ENCODE peak calls at places on chromosomes 7 and 10, in five cellular contexts. One of them, this sample, is unnamed.

GRCh38 chr10:77104459-77104980 is 533.1 kb downstream of the KCNMA1 start:
- DNase-seq in left ventricle myocardium inferior: peak; percentile 57
- DNase-seq in iris pigment epithelial cell: peak; percentile 68
- DNase-seq in NCI-H460: no peak
- DNase-seq in non-pigmented ciliary epithelial cell: peak; percentile 26
- DNase-seq in this sample: no peak

GRCh38 chr7:96599288-96599936 is 110.2 kb downstream of the SEM1 start:
- DNase-seq in NCI-H460: no peak
- DNase-seq in left ventricle myocardium inferior: no peak
- DNase-seq in iris pigment epithelial cell: no peak
- DNase-seq in non-pigmented ciliary epithelial cell: no peak
- DNase-seq in this sample: no peak

GRCh38 chr10:75547391-75548298 is 116.2 kb downstream of the LRMDA start:
- DNase-seq in iris pigment epithelial cell: peak; percentile 73
- DNase-seq in non-pigmented ciliary epithelial cell: peak; percentile 83
- DNase-seq in NCI-H460: no peak
- DNase-seq in left ventricle myocardium inferior: no peak
- DNase-seq in this sample: no peak

GRCh38 chr7:32347244-32347828 is 142.8 kb downstream of the LSM5 start:
- DNase-seq in left ventricle myocardium inferior: no peak
- DNase-seq in iris pigment epithelial cell: peak; percentile 10
- DNase-seq in non-pigmented ciliary epithelial cell: no peak
- DNase-seq in NCI-H460: peak; percentile 8
- DNase-seq in this sample: no peak

GRCh38 chr7:47474937-47475879 is 106.7 kb downstream of the TNS3 start:
- DNase-seq in left ventricle myocardium inferior: peak; percentile 84
- DNase-seq in NCI-H460: peak; percentile 85
- DNase-seq in iris pigment epithelial cell: peak; percentile 98
- DNase-seq in non-pigmented ciliary epithelial cell: peak; percentile 88
- DNase-seq in this sample: peak; percentile 61

GRCh38 chr7:92598310-92598981 is 8.3 kb upstream of the FAM133B start:
- DNase-seq in iris pigment epithelial cell: no peak
- DNase-seq in NCI-H460: no peak
- DNase-seq in left ventricle myocardium inferior: no peak
- DNase-seq in non-pigmented ciliary epithelial cell: no peak
- DNase-seq in this sample: no peak

GRCh38 chr7:15524077-15524476 is 37.7 kb downstream of the AGMO start:
- DNase-seq in left ventricle myocardium inferior: no peak
- DNase-seq in iris pigment epithelial cell: no peak
- DNase-seq in non-pigmented ciliary epithelial cell: no peak
- DNase-seq in NCI-H460: no peak
- DNase-seq in this sample: no peak

GRCh38 chr7:113774182-113774807 is 144.5 kb downstream of the PPP1R3A start:
- DNase-seq in non-pigmented ciliary epithelial cell: peak; percentile 37
- DNase-seq in NCI-H460: peak; percentile 40
- DNase-seq in iris pigment epithelial cell: peak; percentile 64
- DNase-seq in left ventricle myocardium inferior: no peak
- DNase-seq in this sample: no peak

GRCh38 chr7:106175507-106175906 is 63.4 kb upstream of the SYPL1 start:
- DNase-seq in non-pigmented ciliary epithelial cell: no peak
- DNase-seq in NCI-H460: no peak
- DNase-seq in iris pigment epithelial cell: no peak
- DNase-seq in left ventricle myocardium inferior: no peak
- DNase-seq in this sample: no peak

GRCh38 chr7:22343071-22343470 is 13.9 kb downstream of the RAPGEF5 start:
- DNase-seq in left ventricle myocardium inferior: no peak
- DNase-seq in iris pigment epithelial cell: no peak
- DNase-seq in NCI-H460: no peak
- DNase-seq in non-pigmented ciliary epithelial cell: no peak
- DNase-seq in this sample: no peak